ENCODE peak calls at places on chromosomes 7 and 10, in nine cellular contexts. W is fibroblast of lung, L is cardiac fibroblast, Z is natural killer cell, V is Peyer's patch, S is spleen, T is cardiac muscle cell, G is AG10803, H is body of pancreas. F is an unnamed sample.

GRCh38 chr7:151838861-151839381 is 38.0 kb downstream of the PRKAG2 start:
- DNase-seq in W (no peak), L (no peak), Z (peak), V (no peak), S (peak), T (no peak), G (no peak), H (no peak), F (no peak)

GRCh38 chr7:152867482-152867833 is 107.9 kb downstream of the ACTR3B start:
- DNase-seq in W (no peak), L (no peak), Z (no peak), V (no peak), S (no peak), T (no peak), G (no peak), H (no peak), F (no peak)

GRCh38 chr10:19546224-19546623 is 270.0 kb upstream of the PLXDC2 start:
- DNase-seq in W (no peak), L (no peak), Z (no peak), V (no peak), S (no peak), T (no peak), G (no peak), H (no peak), F (no peak)

GRCh38 chr10:7084255-7085005 is 326.4 kb downstream of the SFMBT2 start:
- DNase-seq in W (peak), L (no peak), Z (no peak), V (no peak), S (no peak), T (peak), G (no peak), H (no peak), F (no peak)

GRCh38 chr7:22723642-22724041 is 3.4 kb upstream of the IL6 start:
- DNase-seq in W (no peak), L (peak), Z (no peak), V (no peak), S (no peak), T (no peak), G (peak), H (peak), F (no peak)

GRCh38 chr7:823639-824038 is 8.6 kb upstream of the SUN1 start:
- DNase-seq in W (no peak), L (no peak), Z (no peak), V (peak), S (peak), T (no peak), G (no peak), H (peak), F (no peak)

GRCh38 chr10:18238875-18239485 is 98.8 kb downstream of the CACNB2 start:
- DNase-seq in W (peak), L (peak), Z (no peak), V (no peak), S (no peak), T (peak), G (peak), H (peak), F (peak)

GRCh38 chr7:78090616-78091015 is 292.0 kb downstream of the PHTF2 start:
- DNase-seq in W (no peak), L (peak), Z (no peak), V (no peak), S (no peak), T (no peak), G (peak), H (no peak), F (no peak)

GRCh38 chr7:139731802-139732470 is 45.9 kb downstream of the HIPK2 start:
- DNase-seq in W (peak), L (peak), Z (no peak), V (peak), S (no peak), T (no peak), G (peak), H (peak), F (peak)

GRCh38 chr7:1994931-1995330 is 237.8 kb downstream of the MAD1L1 start:
- DNase-seq in W (no peak), L (no peak), Z (no peak), V (no peak), S (no peak), T (no peak), G (no peak), H (no peak), F (no peak)

GRCh38 chr7:151885202-151885580 is 8.3 kb upstream of the PRKAG2 start:
- DNase-seq in W (no peak), L (no peak), Z (no peak), V (peak), S (peak), T (no peak), G (no peak), H (no peak), F (no peak)

GRCh38 chr10:34861293-34862004 is 46.4 kb upstream of the PARD3 start:
- DNase-seq in W (peak), L (peak), Z (no peak), V (peak), S (no peak), T (peak), G (peak), H (peak), F (peak)

GRCh38 chr7:106750773-106751172 is 89.8 kb upstream of the CCDC71L start:
- DNase-seq in W (no peak), L (no peak), Z (no peak), V (no peak), S (no peak), T (no peak), G (no peak), H (no peak), F (no peak)

GRCh38 chr7:128352138-128352537 is 8.4 kb upstream of the RBM28 start:
- DNase-seq in W (peak), L (peak), Z (peak), V (no peak), S (peak), T (peak), G (peak), H (peak), F (no peak)
- TF ChIP-seq CTCF in W (peak), L (peak), Z (peak), V (peak), S (peak), T (peak), G (peak), H (no peak), F (peak)

GRCh38 chr7:156969972-156970420 is 20.5 kb downstream of the NOM1 start:
- DNase-seq in W (no peak), L (peak), Z (no peak), V (no peak), S (no peak), T (no peak), G (peak), H (no peak), F (no peak)
- TF ChIP-seq CTCF in W (peak), L (peak), Z (peak), V (peak), S (peak), T (no peak), G (peak), H (no peak), F (peak)

DNA sequence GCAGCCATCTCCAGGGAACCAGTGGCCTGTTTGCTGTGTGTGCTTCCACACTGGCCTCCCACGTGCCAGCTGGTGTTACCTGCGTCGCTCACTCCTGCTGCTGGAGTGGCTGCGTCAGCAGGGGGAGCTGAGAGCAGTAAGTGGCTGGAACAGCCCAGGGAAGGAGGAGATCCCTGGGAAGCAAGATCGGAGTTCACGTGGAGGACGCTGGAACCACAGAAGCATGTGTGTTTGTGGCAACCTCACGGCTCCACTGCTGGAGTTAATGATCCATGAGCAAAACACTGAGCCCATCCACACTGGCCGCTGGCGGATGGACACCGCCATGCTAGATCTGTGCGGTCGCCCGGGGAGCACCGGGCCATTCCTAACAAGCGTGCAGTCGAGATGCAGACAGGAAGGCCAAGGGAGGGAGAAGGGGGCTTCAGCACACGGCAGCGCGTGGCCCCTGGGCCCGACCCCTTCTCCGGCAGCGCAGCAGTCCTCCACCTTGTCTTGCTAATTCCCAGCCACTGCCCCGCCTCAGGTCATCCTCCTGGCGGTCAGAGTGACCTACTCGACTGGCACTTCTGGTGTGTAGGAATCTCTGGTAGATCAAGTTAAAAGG is 68.5 kb upstream of the EEPD1 start:
- DNase-seq in W (peak), L (peak), Z (no peak), V (peak), S (no peak), T (peak), G (peak), H (peak), F (peak)
- TF ChIP-seq CTCF in W (peak), L (peak), Z (no peak), V (peak), S (no peak), T (peak), G (peak), H (peak), F (peak)

GRCh38 chr10:4316166-4316810 is 509.7 kb upstream of the AKR1E2 start:
- DNase-seq in W (peak), L (peak), Z (no peak), V (no peak), S (no peak), T (no peak), G (peak), H (no peak), F (peak)
- TF ChIP-seq CTCF in W (peak), L (peak), Z (no peak), V (no peak), S (no peak), T (peak), G (peak), H (no peak), F (no peak)

GRCh38 chr7:127628445-127628844 is 10.5 kb upstream of the PAX4 start:
- DNase-seq in W (no peak), L (no peak), Z (no peak), V (no peak), S (no peak), T (peak), G (no peak), H (no peak), F (no peak)
- TF ChIP-seq CTCF in W (no peak), L (no peak), Z (no peak), V (no peak), S (no peak), T (peak), G (no peak), H (no peak), F (no peak)

GRCh38 chr7:95002726-95003125 is 95.3 kb downstream of the PPP1R9A start:
- DNase-seq in W (no peak), L (no peak), Z (no peak), V (no peak), S (no peak), T (no peak), G (no peak), H (no peak), F (no peak)

GRCh38 chr7:95001815-95002561 is 94.6 kb downstream of the PPP1R9A start:
- DNase-seq in W (no peak), L (no peak), Z (no peak), V (no peak), S (no peak), T (no peak), G (no peak), H (no peak), F (no peak)

GRCh38 chr7:95001258-95001657 is 93.9 kb downstream of the PPP1R9A start:
- DNase-seq in W (no peak), L (no peak), Z (no peak), V (no peak), S (no peak), T (no peak), G (no peak), H (no peak), F (no peak)

GRCh38 chr7:95004618-95005282 is 97.4 kb downstream of the PPP1R9A start:
- DNase-seq in W (peak), L (no peak), Z (no peak), V (no peak), S (no peak), T (no peak), G (no peak), H (no peak), F (no peak)

DNA sequence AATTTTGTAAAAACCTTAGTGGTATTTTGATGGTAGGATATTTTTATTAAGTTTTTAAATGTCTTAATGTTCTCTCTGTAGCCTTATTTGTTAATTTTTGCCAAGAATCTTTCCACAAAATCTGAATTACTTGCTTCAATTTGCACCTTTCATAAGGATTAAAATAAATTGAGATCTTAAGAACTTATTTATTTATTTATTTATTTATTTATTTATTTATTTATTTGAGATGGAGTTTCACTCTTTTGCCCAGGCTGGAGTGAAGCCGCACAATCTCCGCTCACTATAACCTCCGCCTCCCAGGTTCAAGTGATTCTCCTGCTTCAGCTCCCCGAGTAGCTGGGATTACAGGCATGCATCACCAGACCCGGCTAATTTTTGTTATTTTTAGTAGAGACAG is 98.6 kb downstream of the PPP1R9A start:
- DNase-seq in W (no peak), L (no peak), Z (no peak), V (no peak), S (no peak), T (no peak), G (no peak), H (no peak), F (no peak)
- TF ChIP-seq CTCF in W (no peak), L (no peak), Z (no peak), V (no peak), S (no peak), T (no peak), G (no peak), H (no peak), F (no peak)